ENCODE peak calls at places on chromosome 13, in seven cellular contexts. One of them, this sample, is unnamed.

GRCh38 chr13:20489185-20489820 is 36.4 kb downstream of the CRYL1 start:
- DNase-seq in left ventricle myocardium inferior: no peak
- DNase-seq in mammary epithelial cell: no peak
- DNase-seq in coronary artery: no peak
- DNase-seq in AG10803: no peak
- DNase-seq in body of pancreas: peak; percentile 24
- DNase-seq in AG09309: no peak
- DNase-seq in this sample: peak; percentile 56

GRCh38 chr13:51246411-51247298 is 24.5 kb downstream of the FAM124A start:
- DNase-seq in left ventricle myocardium inferior: peak; percentile 69
- DNase-seq in mammary epithelial cell: no peak
- DNase-seq in coronary artery: no peak
- DNase-seq in AG10803: no peak
- DNase-seq in body of pancreas: no peak
- DNase-seq in AG09309: no peak
- DNase-seq in this sample: no peak

GRCh38 chr13:80705371-80706163 is 364.6 kb upstream of the SPRY2 start:
- DNase-seq in left ventricle myocardium inferior: no peak
- DNase-seq in mammary epithelial cell: no peak
- DNase-seq in coronary artery: no peak
- DNase-seq in AG10803: no peak
- DNase-seq in body of pancreas: no peak
- DNase-seq in AG09309: no peak
- DNase-seq in this sample: no peak

GRCh38 chr13:113856716-113857065 is 7.2 kb downstream of the GAS6 start:
- DNase-seq in left ventricle myocardium inferior: no peak
- DNase-seq in mammary epithelial cell: no peak
- DNase-seq in coronary artery: peak; percentile 55
- DNase-seq in AG10803: no peak
- DNase-seq in body of pancreas: peak; percentile 10
- DNase-seq in AG09309: no peak
- DNase-seq in this sample: peak; percentile 71

GRCh38 chr13:100989424-100989823 is 314.8 kb upstream of the TMTC4 start:
- DNase-seq in left ventricle myocardium inferior: no peak
- DNase-seq in mammary epithelial cell: no peak
- DNase-seq in coronary artery: no peak
- DNase-seq in AG10803: no peak
- DNase-seq in body of pancreas: no peak
- DNase-seq in AG09309: no peak
- DNase-seq in this sample: no peak

GRCh38 chr13:112685856-112686255 is 4.0 kb upstream of the ATP11A start:
- DNase-seq in left ventricle myocardium inferior: no peak
- DNase-seq in mammary epithelial cell: no peak
- DNase-seq in coronary artery: no peak
- DNase-seq in AG10803: no peak
- DNase-seq in body of pancreas: no peak
- DNase-seq in AG09309: no peak
- DNase-seq in this sample: no peak

GRCh38 chr13:51360489-51360888 is 21.0 kb downstream of the SERPINE3 start:
- DNase-seq in left ventricle myocardium inferior: no peak
- DNase-seq in mammary epithelial cell: no peak
- DNase-seq in coronary artery: no peak
- DNase-seq in AG10803: no peak
- DNase-seq in body of pancreas: no peak
- DNase-seq in AG09309: no peak
- DNase-seq in this sample: no peak

GRCh38 chr13:54232700-54233099 is 1204.1 kb downstream of the OLFM4 start:
- DNase-seq in left ventricle myocardium inferior: no peak
- DNase-seq in mammary epithelial cell: no peak
- DNase-seq in coronary artery: no peak
- DNase-seq in AG10803: no peak
- DNase-seq in body of pancreas: no peak
- DNase-seq in AG09309: no peak
- DNase-seq in this sample: no peak

GRCh38 chr13:35818577-35819165 is 312.5 kb downstream of the DCLK1 start:
- DNase-seq in left ventricle myocardium inferior: no peak
- DNase-seq in mammary epithelial cell: peak; percentile 13
- DNase-seq in coronary artery: no peak
- DNase-seq in AG10803: peak; percentile 79
- DNase-seq in body of pancreas: no peak
- DNase-seq in AG09309: peak; percentile 33
- DNase-seq in this sample: peak; percentile 70
- TF ChIP-seq CTCF in left ventricle myocardium inferior: peak; percentile 80
- TF ChIP-seq CTCF in mammary epithelial cell: peak; percentile 66
- TF ChIP-seq CTCF in coronary artery: peak; percentile 48
- TF ChIP-seq CTCF in AG10803: peak; percentile 73
- TF ChIP-seq CTCF in body of pancreas: peak; percentile 41
- TF ChIP-seq CTCF in AG09309: peak; percentile 70
- TF ChIP-seq CTCF in this sample: peak; percentile 83

DNA sequence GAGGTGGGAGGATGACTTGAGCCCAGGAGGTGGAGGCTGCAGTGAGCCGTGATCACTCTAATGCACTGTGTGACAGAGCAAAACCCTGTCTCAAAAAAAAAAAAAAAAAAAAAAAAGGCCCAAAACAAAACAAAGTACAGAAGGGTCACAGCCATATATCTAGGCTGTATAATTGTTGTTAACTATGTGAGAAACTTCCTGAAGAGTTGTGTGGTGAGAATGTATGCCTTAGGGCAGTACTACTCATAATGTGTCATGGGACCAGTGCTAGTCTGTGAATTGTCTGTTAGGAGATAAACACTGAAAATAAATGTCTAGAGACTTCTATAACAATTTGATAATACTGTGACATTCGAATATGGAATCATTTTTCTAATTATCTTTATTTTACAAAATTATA is 43.1 kb downstream of the PAN3 start:
- DNase-seq in left ventricle myocardium inferior: no peak
- DNase-seq in mammary epithelial cell: peak; percentile 90
- DNase-seq in coronary artery: no peak
- DNase-seq in AG10803: peak; percentile 35
- DNase-seq in body of pancreas: no peak
- DNase-seq in AG09309: peak; percentile 8
- DNase-seq in this sample: peak; percentile 74
- H3K4me3 ChIP-seq in left ventricle myocardium inferior: no peak overlapping the region
- H3K4me3 ChIP-seq in mammary epithelial cell: no peak overlapping the region
- H3K4me3 ChIP-seq in coronary artery: no peak overlapping the region
- H3K4me3 ChIP-seq in AG10803: no peak overlapping the region
- H3K4me3 ChIP-seq in body of pancreas: no peak overlapping the region
- H3K4me3 ChIP-seq in AG09309: no peak overlapping the region
- H3K4me3 ChIP-seq in this sample: no peak overlapping the region

DNA sequence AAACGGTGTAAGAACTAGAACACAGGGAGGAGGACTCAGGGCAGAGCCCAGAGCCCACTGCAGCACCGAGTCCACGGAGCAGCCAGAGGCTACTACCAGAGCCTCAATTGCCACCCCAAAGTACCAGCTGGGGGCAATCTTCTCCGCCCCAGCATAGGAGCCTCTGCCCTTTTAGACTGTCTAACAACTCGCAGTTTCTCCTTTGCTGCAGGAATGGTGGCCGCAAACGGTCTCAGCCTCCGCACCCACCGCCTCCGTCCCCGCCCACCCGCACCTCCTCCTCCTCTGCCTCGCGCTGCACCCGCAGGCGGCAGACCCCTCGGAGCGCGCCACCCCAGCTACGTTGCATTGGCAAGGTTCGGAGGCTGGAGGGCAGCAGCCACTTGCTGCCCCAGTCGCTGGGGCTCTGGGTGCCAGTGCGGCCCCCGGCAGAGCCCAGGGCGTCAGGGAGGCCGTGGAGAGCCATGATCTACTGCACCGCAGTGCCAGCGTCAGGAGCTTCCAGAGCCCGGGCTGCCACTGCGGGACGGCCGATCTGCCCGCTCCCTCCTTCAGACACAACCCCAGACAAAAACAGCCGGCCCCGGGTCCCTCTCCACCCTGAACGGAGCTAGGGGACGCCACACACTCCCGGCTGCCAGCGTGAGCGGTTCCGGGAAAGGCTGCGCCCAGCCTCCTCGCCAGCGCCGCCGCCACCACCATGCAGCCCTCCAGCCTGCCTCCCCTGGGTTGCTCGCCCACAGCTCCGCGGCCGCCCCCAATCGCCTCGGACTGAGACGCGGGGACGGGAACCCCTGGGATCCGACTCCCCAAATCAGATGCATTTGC is 1.8 kb downstream of the FGF14 start:
- DNase-seq in left ventricle myocardium inferior: peak; percentile 25
- DNase-seq in mammary epithelial cell: peak; percentile 3
- DNase-seq in coronary artery: peak; percentile 73
- DNase-seq in AG10803: peak; percentile 3
- DNase-seq in body of pancreas: peak; percentile 27
- DNase-seq in AG09309: no peak
- DNase-seq in this sample: peak; percentile 19
- TF ChIP-seq CTCF in left ventricle myocardium inferior: no peak
- TF ChIP-seq CTCF in mammary epithelial cell: peak; percentile 36
- TF ChIP-seq CTCF in coronary artery: no peak
- TF ChIP-seq CTCF in AG10803: no peak
- TF ChIP-seq CTCF in body of pancreas: no peak
- TF ChIP-seq CTCF in AG09309: peak; percentile 9
- TF ChIP-seq CTCF in this sample: peak; percentile 26

GRCh38 chr13:27005976-27006518 is 165.6 kb downstream of the USP12 start:
- DNase-seq in left ventricle myocardium inferior: no peak
- DNase-seq in mammary epithelial cell: no peak
- DNase-seq in coronary artery: no peak
- DNase-seq in AG10803: no peak
- DNase-seq in body of pancreas: no peak
- DNase-seq in AG09309: no peak
- DNase-seq in this sample: no peak
- H3K4me3 ChIP-seq in left ventricle myocardium inferior: peak overlapping the region; percentile 63
- H3K4me3 ChIP-seq in mammary epithelial cell: no peak overlapping the region
- H3K4me3 ChIP-seq in coronary artery: peak overlapping the region; percentile 73
- H3K4me3 ChIP-seq in AG10803: no peak overlapping the region
- H3K4me3 ChIP-seq in body of pancreas: no peak overlapping the region
- H3K4me3 ChIP-seq in AG09309: no peak overlapping the region
- H3K4me3 ChIP-seq in this sample: no peak overlapping the region

GRCh38 chr13:29564828-29565227 is 30.7 kb downstream of the SLC7A1 start:
- DNase-seq in left ventricle myocardium inferior: no peak
- DNase-seq in mammary epithelial cell: no peak
- DNase-seq in coronary artery: no peak
- DNase-seq in AG10803: no peak
- DNase-seq in body of pancreas: no peak
- DNase-seq in AG09309: no peak
- DNase-seq in this sample: no peak
- TF ChIP-seq CTCF in left ventricle myocardium inferior: no peak
- TF ChIP-seq CTCF in mammary epithelial cell: no peak
- TF ChIP-seq CTCF in coronary artery: no peak
- TF ChIP-seq CTCF in AG10803: no peak
- TF ChIP-seq CTCF in body of pancreas: peak; percentile 23
- TF ChIP-seq CTCF in AG09309: peak; percentile 15
- TF ChIP-seq CTCF in this sample: peak; percentile 19

DNA sequence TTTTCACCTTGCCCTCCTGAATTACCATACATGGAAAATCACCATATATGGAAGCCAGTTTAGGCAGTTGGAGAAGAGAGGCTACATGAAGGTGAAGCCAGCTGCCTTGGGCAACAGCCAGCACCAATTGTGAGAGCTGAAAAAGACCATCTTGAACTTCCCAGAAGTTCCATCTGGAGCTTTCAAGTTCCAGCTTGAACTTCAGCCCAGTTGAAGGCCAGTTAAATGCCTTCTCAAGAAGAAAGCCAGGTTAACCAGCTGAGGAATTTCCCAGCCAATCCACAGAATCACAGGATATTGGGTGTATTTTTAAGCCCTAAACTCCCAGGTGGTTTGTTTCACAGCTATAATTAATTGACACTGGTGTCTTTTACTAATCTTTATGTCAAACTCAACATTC is 713.6 kb upstream of the MIR17HG start:
- DNase-seq in left ventricle myocardium inferior: no peak
- DNase-seq in mammary epithelial cell: no peak
- DNase-seq in coronary artery: no peak
- DNase-seq in AG10803: no peak
- DNase-seq in body of pancreas: peak; percentile 21
- DNase-seq in AG09309: no peak
- DNase-seq in this sample: no peak
- H3K4me3 ChIP-seq in left ventricle myocardium inferior: no peak overlapping the region
- H3K4me3 ChIP-seq in mammary epithelial cell: no peak overlapping the region
- H3K4me3 ChIP-seq in coronary artery: no peak overlapping the region
- H3K4me3 ChIP-seq in AG10803: no peak overlapping the region
- H3K4me3 ChIP-seq in body of pancreas: no peak overlapping the region
- H3K4me3 ChIP-seq in AG09309: no peak overlapping the region
- H3K4me3 ChIP-seq in this sample: no peak overlapping the region

GRCh38 chr13:106036870-106037269 is 498.6 kb downstream of the EFNB2 start:
- DNase-seq in left ventricle myocardium inferior: no peak
- DNase-seq in mammary epithelial cell: no peak
- DNase-seq in coronary artery: no peak
- DNase-seq in AG10803: no peak
- DNase-seq in body of pancreas: peak; percentile 20
- DNase-seq in AG09309: no peak
- DNase-seq in this sample: no peak
- TF ChIP-seq CTCF in left ventricle myocardium inferior: peak; percentile 12
- TF ChIP-seq CTCF in mammary epithelial cell: peak; percentile 21
- TF ChIP-seq CTCF in coronary artery: no peak
- TF ChIP-seq CTCF in AG10803: no peak
- TF ChIP-seq CTCF in body of pancreas: no peak
- TF ChIP-seq CTCF in AG09309: no peak
- TF ChIP-seq CTCF in this sample: no peak